ENCODE peak calls at places on chromosomes 5 and 9, in four cellular contexts. A, K, U and T are unnamed samples.
A peak's percentile ranks its signal among the peaks of the same experiment; 100 is the strongest.

GRCh38 chr5:78754655-78755054 is 106.1 kb upstream of the LHFPL2 start:
- DNase-seq in A (no peak), U (no peak), K (no peak), T (no peak)

GRCh38 chr9:85741112-85741874 is 461 bp downstream of the AGTPBP1 start:
- DNase-seq in U (no peak), K (peak; percentile 23), A (peak; percentile 8), T (peak; percentile 76)

GRCh38 chr9:124486778-124487490 is 20.3 kb downstream of the NR5A1 start:
- DNase-seq in K (no peak), A (no peak), U (no peak), T (peak; percentile 6)

GRCh38 chr5:111486055-111486454 is 26.3 kb downstream of the STARD4 start:
- DNase-seq in U (no peak), A (no peak), K (no peak), T (no peak)

GRCh38 chr9:70537084-70537483 is 122.6 kb upstream of the KLF9 start:
- DNase-seq in A (no peak), U (no peak), K (no peak), T (no peak)

GRCh38 chr5:117590944-117591343 is 1016.3 kb upstream of the SEMA6A start:
- DNase-seq in A (no peak), K (no peak), U (no peak), T (no peak)

GRCh38 chr5:6576861-6577501 is 55.9 kb downstream of the NSUN2 start:
- DNase-seq in U (no peak), A (peak; percentile 58), K (peak; percentile 61), T (no peak)

GRCh38 chr9:107016383-107016782 is 153.4 kb downstream of the ZNF462 start:
- DNase-seq in K (no peak), A (no peak), U (no peak), T (no peak)

GRCh38 chr5:150989695-150990094 is 30.7 kb upstream of the GPX3 start:
- DNase-seq in U (no peak), A (no peak), K (no peak), T (no peak)

GRCh38 chr5:137365126-137365865 is 133.8 kb downstream of the SPOCK1 start:
- DNase-seq in U (no peak), A (peak; percentile 53), K (peak; percentile 61), T (no peak)

GRCh38 chr9:16068476-16068875 is 515.6 kb downstream of the CCDC171 start:
- DNase-seq in K (peak; percentile 71), A (peak; percentile 65), U (no peak), T (no peak)

GRCh38 chr5:178797101-178797521 is 62.6 kb upstream of the ZNF354B start:
- DNase-seq in A (no peak), U (no peak), K (no peak), T (no peak)

GRCh38 chr5:143976055-143976454 is 164.1 kb downstream of the HMHB1 start:
- DNase-seq in A (peak; percentile 12), U (no peak), K (peak; percentile 34), T (no peak)

GRCh38 chr5:78806544-78806943 is 158.0 kb upstream of the LHFPL2 start:
- DNase-seq in K (peak; percentile 99), A (peak; percentile 99), U (no peak), T (no peak)

GRCh38 chr9:101999441-101999840 is 261.0 kb upstream of the GRIN3A start:
- DNase-seq in U (no peak), A (no peak), K (no peak), T (no peak)

GRCh38 chr5:141814064-141814982 is 63.9 kb downstream of the PCDH1 start:
- DNase-seq in K (no peak), U (peak; percentile 34), A (no peak), T (peak; percentile 51)

GRCh38 chr9:105415344-105415980 is 32.4 kb upstream of the FSD1L start:
- DNase-seq in U (no peak), A (peak; percentile 4), K (peak; percentile 34), T (no peak)

GRCh38 chr9:107635137-107635802 is 145.7 kb upstream of the KLF4 start:
- DNase-seq in K (peak; percentile 40), U (no peak), A (peak; percentile 21), T (no peak)

GRCh38 chr9:101458955-101459631 is 23.5 kb upstream of the ALDOB start:
- DNase-seq in K (peak; percentile 66), U (no peak), A (peak; percentile 54), T (no peak)

GRCh38 chr9:108419379-108419778 is 436.4 kb downstream of the ACTL7B start:
- DNase-seq in U (no peak), K (no peak), A (no peak), T (no peak)

GRCh38 chr5:143404416-143405062 is 1.1 kb upstream of the NR3C1 start:
- DNase-seq in A (peak; percentile 84), K (peak; percentile 90), U (peak; percentile 85), T (peak; percentile 81)

GRCh38 chr5:14491505-14491904 is 90.1 kb upstream of the OTULINL start:
- DNase-seq in K (peak; percentile 42), A (peak; percentile 36), U (peak; percentile 42), T (peak; percentile 63)

GRCh38 chr9:1208185-1208584 is 158.0 kb downstream of the DMRT2 start:
- DNase-seq in K (peak; percentile 52), A (peak; percentile 42), U (peak; percentile 15), T (no peak)

GRCh38 chr5:149962040-149962439 is 1.5 kb downstream of the SLC26A2 start:
- DNase-seq in U (no peak), K (peak; percentile 52), A (peak; percentile 45), T (no peak)

GRCh38 chr5:175696139-175696854 is 38.4 kb downstream of the HRH2 start:
- DNase-seq in K (no peak), A (no peak), U (peak; percentile 74), T (peak; percentile 92)

GRCh38 chr5:132491368-132492364 is 1.1 kb upstream of the IRF1 start:
- DNase-seq in A (no peak), K (no peak), U (no peak), T (peak; percentile 64)
- H3K4me1 ChIP-seq in A (peaks cover 19% of the 10 kb centered on the region), K (peaks cover 27% of the 10 kb centered on the region), U (peaks cover 28% of the 10 kb centered on the region), T (peaks cover 14% of the 10 kb centered on the region)

DNA sequence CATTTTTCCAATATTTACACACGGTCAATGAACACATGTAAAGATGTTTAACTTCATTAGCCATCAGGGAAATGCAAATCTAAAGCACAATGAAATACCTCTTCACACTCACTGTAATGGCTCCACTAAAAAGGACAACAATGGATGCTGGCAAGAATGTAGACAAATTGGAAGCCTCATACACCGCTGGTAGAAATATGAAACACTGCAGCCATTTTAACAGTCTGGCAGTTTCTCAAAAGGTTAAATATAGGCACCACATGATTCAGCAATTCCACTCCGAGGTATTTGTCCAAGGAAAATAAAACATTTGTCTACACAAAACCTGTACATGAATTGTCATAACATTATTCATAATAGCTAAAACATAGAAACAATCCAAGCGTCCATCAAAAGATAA is 20.0 kb downstream of the RNF145 start:
- DNase-seq in U (no peak), K (peak; percentile 43), A (peak; percentile 22), T (no peak)
- H3K27ac ChIP-seq in U (no peak overlapping the region), K (no peak overlapping the region), A (peak overlapping the region; percentile 27), T (no peak overlapping the region)

DNA sequence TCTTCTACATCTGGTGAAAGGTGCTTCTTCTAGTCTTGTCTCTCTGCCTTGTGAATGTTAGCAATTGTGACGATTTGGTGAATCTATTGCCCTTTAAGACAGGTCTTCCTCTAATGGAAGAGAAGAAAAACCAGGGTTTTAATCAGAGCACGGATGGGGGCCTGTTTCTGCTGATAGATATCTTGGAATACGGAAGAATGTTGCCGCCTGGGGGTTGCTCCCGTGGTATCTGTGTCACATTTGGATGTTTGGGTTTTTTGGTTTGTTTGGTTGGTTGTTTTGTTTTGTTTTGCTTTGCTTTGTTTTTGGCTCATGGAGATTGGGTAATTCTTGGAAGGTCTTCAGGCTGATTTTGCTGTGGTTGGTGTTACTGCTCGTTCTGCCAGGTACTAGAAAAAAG is 9.7 kb upstream of the SLC1A3 start:
- DNase-seq in A (no peak), U (no peak), K (no peak), T (no peak)
- H3K4me3 ChIP-seq in A (no peak overlapping the region), U (no peak overlapping the region), K (no peak overlapping the region), T (no peak overlapping the region)

GRCh38 chr5:139666551-139666950 is 18.4 kb downstream of the CXXC5 start:
- DNase-seq in U (no peak), K (no peak), A (no peak), T (no peak)

GRCh38 chr5:139668064-139668880 is 20.1 kb downstream of the CXXC5 start:
- DNase-seq in K (peak; percentile 58), U (peak; percentile 71), A (no peak), T (peak; percentile 86)

GRCh38 chr5:139665626-139666025 is 17.5 kb downstream of the CXXC5 start:
- DNase-seq in U (no peak), K (no peak), A (no peak), T (no peak)

GRCh38 chr5:139667730-139668063 is 19.5 kb downstream of the CXXC5 start:
- DNase-seq in K (peak; percentile 70), U (no peak), A (peak; percentile 55), T (no peak)

GRCh38 chr5:139667001-139667729 is 19.0 kb downstream of the CXXC5 start:
- DNase-seq in U (no peak), K (no peak), A (no peak), T (no peak)
- H3K4me1 ChIP-seq in U (peaks cover 97% of the 10 kb centered on the region), K (peaks cover 17% of the 10 kb centered on the region), A (peaks cover 71% of the 10 kb centered on the region), T (peaks cover 18% of the 10 kb centered on the region)

GRCh38 chr5:35754481-35754880 is 102.2 kb upstream of the IL7R start:
- DNase-seq in A (no peak), U (no peak), K (no peak), T (no peak)

GRCh38 chr5:35752012-35752411 is 104.7 kb upstream of the IL7R start:
- DNase-seq in A (no peak), U (no peak), K (no peak), T (no peak)

GRCh38 chr5:35758151-35758724 is 98.5 kb upstream of the IL7R start:
- DNase-seq in K (no peak), U (no peak), A (no peak), T (no peak)

GRCh38 chr5:35753500-35753899 is 103.2 kb upstream of the IL7R start:
- DNase-seq in U (no peak), A (no peak), K (no peak), T (no peak)
- H3K27ac ChIP-seq in U (no peak overlapping the region), A (no peak overlapping the region), K (no peak overlapping the region), T (no peak overlapping the region)

DNA sequence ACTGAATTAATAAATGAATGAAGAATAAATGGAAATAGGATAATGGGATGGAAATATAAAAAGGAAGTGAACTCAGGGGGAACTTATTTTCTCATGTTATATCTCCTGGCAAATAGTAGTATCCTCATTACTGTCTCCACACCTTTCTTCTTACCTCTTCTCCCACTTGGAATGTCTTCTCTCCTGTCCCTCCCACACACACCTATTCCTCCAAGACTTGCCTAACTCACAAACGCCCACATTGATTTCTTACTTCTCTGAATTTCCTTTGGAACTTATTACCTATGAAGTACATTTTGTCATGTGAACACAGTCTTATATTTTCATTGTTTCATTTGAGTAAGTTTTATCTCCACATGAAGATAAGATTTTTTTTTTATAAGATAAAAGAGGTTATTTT is 498.9 kb downstream of the NFIB start:
- DNase-seq in U (no peak), K (no peak), A (no peak), T (no peak)
- H3K4me3 ChIP-seq in U (no peak overlapping the region), K (no peak overlapping the region), A (no peak overlapping the region), T (no peak overlapping the region)